ENCODE peak calls at places on chromosomes 12 and 14, in nine cellular contexts. N is NK-92 treated with Interleukin-12 subunit alpha and Interleukin-12 subunit beta, amount 100 ng/mL, for 24 hours; I is amniotic stem cell; U is Daoy; D is MCF 10A; O is NCI-H526 treated with DMSO at 0.1 percent for 48 hours; B is colonic mucosa; V is fibroblast of pulmonary artery; W is AG04449. T is an unnamed sample.

GRCh38 chr14:55832122-55832911 is 252.3 kb downstream of the KTN1 start:
- DNase-seq in N (no peak), I (no peak), U (peak; percentile 11), D (peak; percentile 13), O (peak; percentile 19), B (peak; percentile 70), V (peak; percentile 37), W (no peak), T (no peak)

GRCh38 chr14:104972301-104973211 is 5.6 kb downstream of the AHNAK2 start:
- DNase-seq in N (no peak), I (no peak), U (peak; percentile 90), D (peak; percentile 94), O (peak; percentile 32), B (peak; percentile 78), V (no peak), W (no peak), T (peak; percentile 79)

GRCh38 chr12:76471579-76471978 is 88.0 kb downstream of the OSBPL8 start:
- DNase-seq in N (no peak), I (no peak), U (no peak), D (no peak), O (no peak), B (no peak), V (no peak), W (no peak), T (no peak)

GRCh38 chr12:98352218-98352811 is 163.1 kb upstream of the TMPO start:
- DNase-seq in N (peak; percentile 0), I (peak; percentile 2), U (peak; percentile 94), D (peak; percentile 77), O (no peak), B (no peak), V (peak; percentile 85), W (peak; percentile 72), T (peak; percentile 68)

GRCh38 chr12:122517877-122518276 is 8.9 kb downstream of the RSRC2 start:
- DNase-seq in N (no peak), I (peak; percentile 72), U (peak; percentile 92), D (peak; percentile 73), O (no peak), B (no peak), V (peak; percentile 95), W (peak; percentile 74), T (peak; percentile 89)

GRCh38 chr14:56379956-56380355 is 199.6 kb upstream of the TMEM260 start:
- DNase-seq in N (no peak), I (no peak), U (no peak), D (peak; percentile 40), O (no peak), B (peak; percentile 19), V (peak; percentile 87), W (no peak), T (no peak)

GRCh38 chr12:15446798-15447197 is 124.5 kb downstream of the PTPRO start:
- DNase-seq in N (no peak), I (no peak), U (peak; percentile 81), D (peak; percentile 96), O (no peak), B (no peak), V (no peak), W (no peak), T (no peak)

GRCh38 chr12:94109154-94109553 is 39.2 kb upstream of the PLXNC1 start:
- DNase-seq in N (peak; percentile 18), I (peak; percentile 8), U (peak; percentile 60), D (no peak), O (no peak), B (no peak), V (peak; percentile 29), W (no peak), T (no peak)

GRCh38 chr12:45369065-45369464 is 153.2 kb downstream of the ANO6 start:
- DNase-seq in N (no peak), I (peak; percentile 31), U (no peak), D (peak; percentile 21), O (no peak), B (no peak), V (peak; percentile 61), W (peak; percentile 28), T (no peak)

GRCh38 chr12:122022393-122023338 is 982 bp downstream of the BCL7A start:
- DNase-seq in N (no peak), I (no peak), U (peak; percentile 48), D (peak; percentile 11), O (no peak), B (peak; percentile 31), V (peak; percentile 11), W (no peak), T (no peak)

GRCh38 chr14:35482994-35483515 is 50.9 kb upstream of the INSM2 start:
- DNase-seq in N (no peak), I (no peak), U (no peak), D (no peak), O (no peak), B (no peak), V (no peak), W (no peak), T (no peak)

GRCh38 chr12:121499929-121500793 is 80.7 kb downstream of the KDM2B start:
- DNase-seq in N (peak; percentile 14), I (no peak), U (peak; percentile 65), D (peak; percentile 69), O (peak; percentile 54), B (peak; percentile 80), V (peak; percentile 71), W (no peak), T (no peak)

GRCh38 chr12:113974006-113974405 is 7.9 kb upstream of the RBM19 start:
- DNase-seq in N (no peak), I (no peak), U (no peak), D (no peak), O (no peak), B (no peak), V (no peak), W (no peak), T (no peak)

GRCh38 chr12:87444039-87444438 is 585.2 kb downstream of the C12orf50 start:
- DNase-seq in N (no peak), I (no peak), U (no peak), D (peak; percentile 12), O (no peak), B (no peak), V (no peak), W (no peak), T (no peak)

GRCh38 chr12:64837427-64837826 is 13.0 kb downstream of the TBC1D30 start:
- DNase-seq in N (no peak), I (no peak), U (no peak), D (no peak), O (no peak), B (no peak), V (no peak), W (no peak), T (no peak)

GRCh38 chr14:76950043-76951020 is 78.2 kb downstream of the IRF2BPL start:
- DNase-seq in N (no peak), I (no peak), U (peak; percentile 54), D (no peak), O (no peak), B (no peak), V (peak; percentile 57), W (no peak), T (no peak)

GRCh38 chr12:3751151-3752095 is 1.5 kb downstream of the CRACR2A start:
- DNase-seq in N (no peak), I (no peak), U (no peak), D (no peak), O (no peak), B (no peak), V (no peak), W (no peak), T (no peak)

GRCh38 chr14:74255281-74255680 is 16.0 kb downstream of the VSX2 start:
- DNase-seq in N (no peak), I (no peak), U (no peak), D (no peak), O (no peak), B (no peak), V (no peak), W (no peak), T (no peak)

GRCh38 chr12:4645023-4645422 is 3.8 kb downstream of the AKAP3 start:
- DNase-seq in N (no peak), I (no peak), U (no peak), D (no peak), O (no peak), B (no peak), V (no peak), W (no peak), T (no peak)

GRCh38 chr12:76674669-76675315 is 89.1 kb upstream of the ZDHHC17 start:
- DNase-seq in N (no peak), I (no peak), U (no peak), D (no peak), O (no peak), B (no peak), V (no peak), W (no peak), T (no peak)

GRCh38 chr12:104057771-104058197 is 6.5 kb upstream of the HCFC2 start:
- DNase-seq in N (no peak), I (peak; percentile 6), U (peak; percentile 19), D (peak; percentile 35), O (peak; percentile 27), B (no peak), V (peak; percentile 51), W (no peak), T (no peak)

GRCh38 chr12:110760204-110760609 is 17.5 kb upstream of the PPP1CC start:
- DNase-seq in N (peak; percentile 9), I (no peak), U (no peak), D (peak; percentile 23), O (no peak), B (no peak), V (no peak), W (no peak), T (no peak)

GRCh38 chr14:94517248-94517640 is 8.0 kb upstream of the SERPINA12 start:
- DNase-seq in N (no peak), I (no peak), U (no peak), D (peak; percentile 50), O (no peak), B (no peak), V (no peak), W (no peak), T (no peak)